ENCODE peak calls at places on chromosomes 11 and 22, in four cellular contexts. X, Z, G and L are unnamed samples.

GRCh38 chr11:68297812-68298658 is 14.4 kb upstream of the LRP5 start:
- DNase-seq in Z (peak), X (peak), G (peak), L (peak)

GRCh38 chr11:36243641-36244040 is 45.6 kb downstream of the COMMD9 start:
- DNase-seq in Z (no peak), X (no peak), G (no peak), L (no peak)

GRCh38 chr22:50031189-50032091 is 18.9 kb upstream of the IL17REL start:
- DNase-seq in Z (no peak), G (no peak), X (no peak), L (no peak)

GRCh38 chr11:31500560-31500959 is 8.9 kb downstream of the IMMP1L start:
- DNase-seq in G (no peak), X (no peak), Z (no peak), L (no peak)

GRCh38 chr11:92841719-92842118 is 127.7 kb upstream of the MTNR1B start:
- DNase-seq in Z (no peak), G (no peak), X (no peak), L (no peak)

GRCh38 chr22:18064636-18065035 is 13.2 kb upstream of the PEX26 start:
- DNase-seq in X (no peak), G (no peak), Z (no peak), L (no peak)

GRCh38 chr11:90204832-90205646 is 17.8 kb downstream of the CHORDC1 start:
- DNase-seq in G (no peak), X (no peak), Z (peak), L (no peak)

GRCh38 chr22:21450320-21450831 is 16.8 kb upstream of the TMEM191C start:
- DNase-seq in Z (no peak), G (peak), X (no peak), L (no peak)

GRCh38 chr11:97544401-97544800 is 1154.6 kb downstream of the JRKL start:
- DNase-seq in Z (no peak), X (no peak), G (no peak), L (no peak)

GRCh38 chr11:36501236-36501635 is 8.8 kb downstream of the TRAF6 start:
- DNase-seq in Z (no peak), G (no peak), X (no peak), L (no peak)

GRCh38 chr22:47127441-47127871 is 365.0 kb downstream of the TBC1D22A start:
- DNase-seq in X (no peak), Z (no peak), G (no peak), L (no peak)

GRCh38 chr11:108732395-108732794 is 67.5 kb downstream of the DDX10 start:
- DNase-seq in X (no peak), Z (no peak), G (no peak), L (no peak)

GRCh38 chr22:48427731-48428211 is 1399.9 kb downstream of the BRD1 start:
- DNase-seq in G (no peak), Z (no peak), X (no peak), L (no peak)

GRCh38 chr11:122178795-122179194 is 62.8 kb upstream of the BLID start:
- DNase-seq in G (no peak), X (no peak), Z (no peak), L (no peak)

GRCh38 chr11:125933030-125933813 is 12.6 kb upstream of the VSIG10L2 start:
- DNase-seq in Z (no peak), X (no peak), G (no peak), L (no peak)

GRCh38 chr11:102453286-102453797 is 777 bp upstream of the TMEM123 start:
- DNase-seq in Z (no peak), X (no peak), G (no peak), L (no peak)

GRCh38 chr11:44627911-44628729 is 62.7 kb downstream of the CD82 start:
- DNase-seq in Z (no peak), G (peak), X (peak), L (peak)

GRCh38 chr11:2981130-2981529 is 11.0 kb downstream of the NAP1L4 start:
- DNase-seq in G (no peak), X (no peak), Z (no peak), L (no peak)

GRCh38 chr11:15714641-15715399 is 600.1 kb downstream of the INSC start:
- DNase-seq in X (no peak), G (no peak), Z (no peak), L (no peak)

GRCh38 chr22:23072911-23073491 is 2.7 kb downstream of the GNAZ start:
- DNase-seq in Z (no peak), X (no peak), G (no peak), L (no peak)

GRCh38 chr11:3164540-3165151 is 464 bp downstream of the OSBPL5 start:
- DNase-seq in G (peak), Z (no peak), X (no peak), L (peak)

GRCh38 chr22:30356392-30357230 is at the start of the genes CCDC157 and SF3A1:
- DNase-seq in Z (peak), G (peak), X (peak), L (peak)
- TF ChIP-seq EP300 in Z (no peak), G (no peak), X (peak), L (no peak)

DNA sequence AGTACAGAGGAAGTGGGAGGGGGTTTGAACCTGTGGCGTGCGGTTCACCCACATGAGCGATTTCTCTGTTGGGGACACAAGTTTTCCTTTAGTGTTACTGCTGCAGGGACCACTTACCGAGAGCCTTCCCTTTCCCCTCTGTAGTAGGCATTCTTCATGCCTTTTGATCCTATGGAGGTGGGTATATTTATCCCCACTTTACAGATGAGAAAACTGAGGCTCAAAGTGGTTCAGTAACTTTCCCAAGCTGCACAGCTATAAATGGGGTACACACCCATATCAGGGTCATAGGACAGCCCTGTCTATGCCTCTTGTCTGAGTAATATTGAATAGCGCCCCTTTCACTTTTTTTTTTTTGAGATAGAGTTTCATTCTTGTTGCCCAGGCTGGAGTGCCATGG is 3.3 kb upstream of the PHF21B start:
- DNase-seq in Z (no peak), X (no peak), G (no peak), L (no peak)
- TF ChIP-seq EP300 in Z (no peak), X (no peak), G (no peak), L (no peak)

GRCh38 chr11:106390078-106390477 is 312.6 kb downstream of the AASDHPPT start:
- DNase-seq in X (no peak), Z (no peak), G (no peak), L (no peak)

GRCh38 chr11:106395716-106396349 is 318.4 kb downstream of the AASDHPPT start:
- DNase-seq in X (no peak), G (no peak), Z (no peak), L (no peak)

GRCh38 chr11:106386519-106386918 is 309.1 kb downstream of the AASDHPPT start:
- DNase-seq in G (no peak), Z (no peak), X (no peak), L (no peak)

GRCh38 chr11:106389096-106389495 is 311.6 kb downstream of the AASDHPPT start:
- DNase-seq in G (no peak), X (no peak), Z (no peak), L (no peak)

GRCh38 chr11:106391771-106392412 is 314.4 kb downstream of the AASDHPPT start:
- DNase-seq in G (no peak), X (no peak), Z (no peak), L (no peak)
- TF ChIP-seq EP300 in G (no peak), X (no peak), Z (no peak), L (no peak)

DNA sequence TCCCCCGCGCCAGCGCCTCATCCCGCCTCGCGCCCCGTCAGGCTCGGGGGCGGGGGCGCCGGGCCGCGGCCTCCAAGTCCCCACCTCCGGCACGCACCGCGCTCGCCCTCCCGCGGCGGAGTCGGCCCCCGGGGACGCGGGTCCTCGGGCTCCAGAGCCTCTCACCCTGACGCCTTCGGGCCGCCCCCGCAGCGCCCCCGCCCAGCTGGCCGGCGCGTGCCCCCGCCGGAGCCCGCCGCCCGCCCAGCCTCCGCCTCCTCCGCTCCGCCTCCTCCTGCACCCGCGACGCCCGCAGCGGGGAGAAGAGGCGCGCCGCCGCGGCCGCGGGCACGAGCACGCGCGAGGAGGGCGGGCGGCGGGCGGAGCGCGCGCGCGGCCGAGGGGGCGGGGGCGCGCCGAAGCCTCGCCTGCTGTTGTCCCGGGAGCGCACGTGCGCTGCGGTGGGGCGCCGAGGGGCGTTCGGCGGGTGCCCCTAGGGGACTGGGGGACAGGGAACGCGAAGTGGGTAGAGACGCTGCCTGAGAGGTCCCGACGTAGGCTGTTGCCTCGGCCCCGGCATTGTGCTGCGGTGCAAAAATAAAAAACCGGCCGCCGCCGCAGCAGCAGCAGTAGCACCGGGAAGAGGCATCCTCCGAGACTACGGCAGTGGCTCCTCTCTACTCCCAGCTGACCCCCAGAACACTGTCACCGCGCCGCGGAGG is 87.4 kb upstream of the ARHGAP32 start:
- DNase-seq in X (no peak), Z (peak), G (peak), L (peak)
- TF ChIP-seq EP300 in X (no peak), Z (no peak), G (no peak), L (no peak)

GRCh38 chr11:57778318-57779037 is 16.9 kb downstream of the CTNND1 start:
- DNase-seq in Z (peak), G (peak), X (peak), L (peak)
- TF ChIP-seq EP300 in Z (no peak), G (no peak), X (no peak), L (no peak)

DNA sequence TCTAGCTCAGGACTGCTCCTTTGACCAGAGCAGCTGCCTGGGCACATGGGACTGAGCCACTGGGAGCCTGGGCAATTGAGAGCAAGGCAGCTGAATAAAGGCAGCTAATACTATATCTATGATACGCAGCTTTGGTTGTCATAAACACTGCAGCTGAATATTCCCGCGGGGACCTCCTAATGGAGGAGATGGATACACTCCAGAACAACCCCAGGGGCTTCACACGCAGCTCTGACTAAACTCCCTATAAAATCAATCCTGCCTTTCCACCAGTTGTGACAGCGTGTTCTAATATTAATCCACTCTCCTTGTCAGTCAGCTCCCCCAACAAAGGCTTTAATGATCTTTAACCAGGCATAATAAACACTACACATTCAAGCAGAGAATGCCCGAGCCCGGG is 565.4 kb downstream of the BUD13 start:
- DNase-seq in Z (no peak), X (no peak), G (no peak), L (no peak)
- TF ChIP-seq EP300 in Z (no peak), X (no peak), G (no peak), L (no peak)